ENCODE peak calls at places on chromosomes 3 and 15, in four cellular contexts. P is left colon, J is gastroesophageal sphincter, T is lower lobe of right lung. O is an unnamed sample.

GRCh38 chr3:15769256-15769915 is 28.4 kb downstream of the ANKRD28 start:
- ATAC-seq in J (no peak), P (no peak), T (no peak), O (no peak)

GRCh38 chr3:38028621-38029361 is 651 bp downstream of the PLCD1 start:
- ATAC-seq in P (no peak), T (peak), J (no peak), O (no peak)

GRCh38 chr3:158418035-158418434 is 153.0 kb upstream of the MLF1 start:
- ATAC-seq in J (no peak), T (no peak), P (peak), O (no peak)

GRCh38 chr3:27713435-27713880 is 8.7 kb downstream of the EOMES start:
- ATAC-seq in P (no peak), J (no peak), T (no peak), O (no peak)

GRCh38 chr3:115577000-115577399 is 46.3 kb upstream of the GAP43 start:
- ATAC-seq in J (no peak), P (no peak), T (no peak), O (no peak)

GRCh38 chr3:102074951-102075350 is 225.6 kb downstream of the NFKBIZ start:
- ATAC-seq in P (no peak), T (no peak), J (no peak), O (no peak)

GRCh38 chr3:122758877-122759670 is 34.6 kb downstream of the HSPBAP1 start:
- ATAC-seq in T (peak), P (no peak), J (no peak), O (no peak)

GRCh38 chr3:133895208-133896001 is at the start of gene RAB6B:
- ATAC-seq in P (peak), J (peak), T (peak), O (peak)

GRCh38 chr3:44047796-44048195 is 193.9 kb upstream of the TOPAZ1 start:
- ATAC-seq in J (no peak), P (no peak), T (peak), O (no peak)

GRCh38 chr3:29348311-29348710 is 67.4 kb downstream of the RBMS3 start:
- ATAC-seq in J (no peak), P (no peak), T (no peak), O (no peak)

GRCh38 chr3:113606539-113607218 is 74.3 kb downstream of the SIDT1 start:
- ATAC-seq in J (no peak), T (peak), P (peak), O (peak)

GRCh38 chr3:40073310-40074007 is 236.0 kb upstream of the EIF1B start:
- ATAC-seq in J (no peak), P (no peak), T (no peak), O (no peak)

GRCh38 chr3:71109977-71110285 is 473.6 kb downstream of the FOXP1 start:
- ATAC-seq in J (no peak), P (no peak), T (no peak), O (no peak)

GRCh38 chr3:196754215-196754937 is 14.7 kb downstream of the PAK2 start:
- ATAC-seq in T (peak), P (peak), J (no peak), O (no peak)

GRCh38 chr3:159775372-159775961 is 213.2 kb upstream of the IL12A start:
- ATAC-seq in T (peak), J (peak), P (peak), O (no peak)

GRCh38 chr15:84961114-84961452 is 20.6 kb upstream of the PDE8A start:
- ATAC-seq in P (no peak), T (no peak), J (no peak), O (no peak)

GRCh38 chr3:149378420-149379388 is 1.3 kb upstream of the TM4SF1 start:
- ATAC-seq in J (no peak), T (no peak), P (peak), O (no peak)

GRCh38 chr3:151003024-151003771 is 30.7 kb upstream of the CLRN1 start:
- ATAC-seq in J (no peak), P (no peak), T (no peak), O (no peak)

GRCh38 chr3:37168896-37169295 is 5.5 kb downstream of the LRRFIP2 start:
- ATAC-seq in T (no peak), J (no peak), P (peak), O (no peak)

GRCh38 chr3:39334205-39334604 is 4.7 kb downstream of the CCR8 start:
- ATAC-seq in P (no peak), J (no peak), T (no peak), O (no peak)

GRCh38 chr15:39934415-39935044 is 615 bp downstream of the EIF2AK4 start:
- ATAC-seq in T (peak), J (no peak), P (peak), O (no peak)

GRCh38 chr3:33789183-33789954 is 9.1 kb upstream of the PDCD6IP start:
- ATAC-seq in T (no peak), J (no peak), P (no peak), O (no peak)

GRCh38 chr3:16290827-16291196 is 25.8 kb downstream of the OXNAD1 start:
- ATAC-seq in P (no peak), J (no peak), T (peak), O (peak)

GRCh38 chr15:67334973-67335372 is 80.4 kb downstream of the IQCH start:
- ATAC-seq in P (no peak), T (no peak), J (no peak), O (no peak)

GRCh38 chr3:159987291-159987711 is 1.3 kb upstream of the IL12A start:
- ATAC-seq in P (no peak), J (no peak), T (no peak), O (peak)

GRCh38 chr3:171789759-171790505 is 20.4 kb downstream of the PLD1 start:
- ATAC-seq in P (no peak), T (no peak), J (no peak), O (no peak)

GRCh38 chr3:124420392-124420791 is 309.9 kb upstream of the UMPS start:
- ATAC-seq in J (peak), P (no peak), T (no peak), O (no peak)

GRCh38 chr3:27333843-27334242 is 35.3 kb downstream of the NEK10 start:
- ATAC-seq in P (no peak), J (no peak), T (no peak), O (no peak)